ENCODE peak calls at places on chromosomes 11 and 22, in seven cellular contexts. One of them, this sample, is unnamed.

GRCh38 chr22:47398921-47399790 is 636.7 kb downstream of the TBC1D22A start:
- DNase-seq in IMR-90: no peak
- DNase-seq in A549: no peak
- DNase-seq in pancreas: no peak
- DNase-seq in heart right ventricle: no peak
- DNase-seq in cardiac muscle cell: no peak
- DNase-seq in right atrium auricular region: no peak
- DNase-seq in this sample: no peak

GRCh38 chr11:100484948-100485347 is 202.1 kb upstream of the ARHGAP42 start:
- DNase-seq in A549: no peak
- DNase-seq in right atrium auricular region: no peak
- DNase-seq in heart right ventricle: no peak
- DNase-seq in pancreas: no peak
- DNase-seq in IMR-90: no peak
- DNase-seq in cardiac muscle cell: no peak
- DNase-seq in this sample: no peak

GRCh38 chr22:46029036-46029435 is 52.1 kb upstream of the WNT7B start:
- DNase-seq in right atrium auricular region: no peak
- DNase-seq in A549: no peak
- DNase-seq in IMR-90: no peak
- DNase-seq in pancreas: peak; percentile 9
- DNase-seq in heart right ventricle: no peak
- DNase-seq in cardiac muscle cell: no peak
- DNase-seq in this sample: no peak

GRCh38 chr11:112784323-112785073 is 176.7 kb upstream of the NCAM1 start:
- DNase-seq in pancreas: peak; percentile 41
- DNase-seq in cardiac muscle cell: peak; percentile 83
- DNase-seq in A549: no peak
- DNase-seq in right atrium auricular region: peak; percentile 74
- DNase-seq in heart right ventricle: peak; percentile 68
- DNase-seq in IMR-90: no peak
- DNase-seq in this sample: peak; percentile 47

GRCh38 chr11:92977401-92977800 is 8.0 kb downstream of the MTNR1B start:
- DNase-seq in IMR-90: no peak
- DNase-seq in A549: no peak
- DNase-seq in heart right ventricle: no peak
- DNase-seq in right atrium auricular region: no peak
- DNase-seq in pancreas: no peak
- DNase-seq in cardiac muscle cell: no peak
- DNase-seq in this sample: no peak

GRCh38 chr11:130434521-130435223 is 6.3 kb upstream of the ADAMTS8 start:
- DNase-seq in A549: peak; percentile 79
- DNase-seq in heart right ventricle: peak; percentile 78
- DNase-seq in cardiac muscle cell: peak; percentile 85
- DNase-seq in IMR-90: peak; percentile 82
- DNase-seq in right atrium auricular region: peak; percentile 86
- DNase-seq in pancreas: peak; percentile 71
- DNase-seq in this sample: peak; percentile 79

GRCh38 chr11:93730108-93731107 is 10.9 kb downstream of the TAF1D start:
- DNase-seq in right atrium auricular region: no peak
- DNase-seq in A549: no peak
- DNase-seq in heart right ventricle: no peak
- DNase-seq in IMR-90: no peak
- DNase-seq in pancreas: no peak
- DNase-seq in cardiac muscle cell: no peak
- DNase-seq in this sample: no peak

GRCh38 chr22:19962909-19963806 is 21.5 kb upstream of the TXNRD2 start:
- DNase-seq in heart right ventricle: no peak
- DNase-seq in right atrium auricular region: no peak
- DNase-seq in pancreas: peak; percentile 93
- DNase-seq in cardiac muscle cell: no peak
- DNase-seq in A549: no peak
- DNase-seq in IMR-90: peak; percentile 58
- DNase-seq in this sample: peak; percentile 88

GRCh38 chr11:103961010-103961409 is 75.4 kb upstream of the DDI1 start:
- DNase-seq in pancreas: no peak
- DNase-seq in heart right ventricle: no peak
- DNase-seq in IMR-90: peak; percentile 88
- DNase-seq in A549: peak; percentile 19
- DNase-seq in cardiac muscle cell: no peak
- DNase-seq in right atrium auricular region: no peak
- DNase-seq in this sample: no peak

GRCh38 chr11:73729594-73730206 is 31.2 kb downstream of the RAB6A start:
- DNase-seq in right atrium auricular region: no peak
- DNase-seq in heart right ventricle: no peak
- DNase-seq in pancreas: no peak
- DNase-seq in IMR-90: no peak
- DNase-seq in cardiac muscle cell: peak; percentile 32
- DNase-seq in A549: peak; percentile 28
- DNase-seq in this sample: no peak

GRCh38 chr11:3022982-3023381 is 30.9 kb upstream of the NAP1L4 start:
- DNase-seq in heart right ventricle: no peak
- DNase-seq in cardiac muscle cell: no peak
- DNase-seq in right atrium auricular region: no peak
- DNase-seq in IMR-90: peak; percentile 49
- DNase-seq in pancreas: no peak
- DNase-seq in A549: no peak
- DNase-seq in this sample: no peak

GRCh38 chr11:390175-390574 is 3.8 kb upstream of the PKP3 start:
- DNase-seq in pancreas: no peak
- DNase-seq in cardiac muscle cell: peak; percentile 32
- DNase-seq in A549: no peak
- DNase-seq in right atrium auricular region: no peak
- DNase-seq in IMR-90: no peak
- DNase-seq in heart right ventricle: no peak
- DNase-seq in this sample: no peak

GRCh38 chr11:125959931-125960330 is 14.1 kb downstream of the VSIG10L2 start:
- DNase-seq in right atrium auricular region: no peak
- DNase-seq in A549: no peak
- DNase-seq in IMR-90: no peak
- DNase-seq in cardiac muscle cell: no peak
- DNase-seq in pancreas: no peak
- DNase-seq in heart right ventricle: no peak
- DNase-seq in this sample: no peak

GRCh38 chr11:45576461-45577215 is 88.8 kb downstream of the CHST1 start:
- DNase-seq in pancreas: no peak
- DNase-seq in right atrium auricular region: no peak
- DNase-seq in heart right ventricle: no peak
- DNase-seq in cardiac muscle cell: no peak
- DNase-seq in A549: no peak
- DNase-seq in IMR-90: no peak
- DNase-seq in this sample: no peak

GRCh38 chr11:5605849-5606248 is 9.4 kb downstream of the TRIM6 start:
- DNase-seq in pancreas: no peak
- DNase-seq in right atrium auricular region: no peak
- DNase-seq in heart right ventricle: no peak
- DNase-seq in IMR-90: peak; percentile 92
- DNase-seq in cardiac muscle cell: no peak
- DNase-seq in A549: no peak
- DNase-seq in this sample: no peak

GRCh38 chr11:86636275-86636674 is 36.1 kb downstream of the ME3 start:
- DNase-seq in IMR-90: peak; percentile 31
- DNase-seq in right atrium auricular region: no peak
- DNase-seq in pancreas: no peak
- DNase-seq in heart right ventricle: no peak
- DNase-seq in A549: no peak
- DNase-seq in cardiac muscle cell: no peak
- DNase-seq in this sample: no peak

GRCh38 chr22:39350803-39351688 is 1.3 kb downstream of the SYNGR1 start:
- DNase-seq in right atrium auricular region: no peak
- DNase-seq in cardiac muscle cell: no peak
- DNase-seq in IMR-90: no peak
- DNase-seq in A549: no peak
- DNase-seq in heart right ventricle: no peak
- DNase-seq in pancreas: no peak
- DNase-seq in this sample: no peak

GRCh38 chr11:122756417-122756816 is 81.9 kb upstream of the CRTAM start:
- DNase-seq in IMR-90: no peak
- DNase-seq in cardiac muscle cell: no peak
- DNase-seq in heart right ventricle: peak; percentile 22
- DNase-seq in pancreas: no peak
- DNase-seq in right atrium auricular region: peak; percentile 61
- DNase-seq in A549: no peak
- DNase-seq in this sample: no peak

GRCh38 chr11:122757201-122757600 is 81.1 kb upstream of the CRTAM start:
- DNase-seq in heart right ventricle: no peak
- DNase-seq in pancreas: no peak
- DNase-seq in IMR-90: no peak
- DNase-seq in cardiac muscle cell: no peak
- DNase-seq in right atrium auricular region: no peak
- DNase-seq in A549: no peak
- DNase-seq in this sample: no peak

GRCh38 chr11:122755409-122755808 is 82.9 kb upstream of the CRTAM start:
- DNase-seq in heart right ventricle: no peak
- DNase-seq in IMR-90: no peak
- DNase-seq in cardiac muscle cell: peak; percentile 52
- DNase-seq in pancreas: no peak
- DNase-seq in A549: no peak
- DNase-seq in right atrium auricular region: no peak
- DNase-seq in this sample: no peak

GRCh38 chr11:122754553-122755322 is 83.6 kb upstream of the CRTAM start:
- DNase-seq in heart right ventricle: no peak
- DNase-seq in right atrium auricular region: no peak
- DNase-seq in cardiac muscle cell: peak; percentile 41
- DNase-seq in IMR-90: no peak
- DNase-seq in A549: no peak
- DNase-seq in pancreas: no peak
- DNase-seq in this sample: no peak

DNA sequence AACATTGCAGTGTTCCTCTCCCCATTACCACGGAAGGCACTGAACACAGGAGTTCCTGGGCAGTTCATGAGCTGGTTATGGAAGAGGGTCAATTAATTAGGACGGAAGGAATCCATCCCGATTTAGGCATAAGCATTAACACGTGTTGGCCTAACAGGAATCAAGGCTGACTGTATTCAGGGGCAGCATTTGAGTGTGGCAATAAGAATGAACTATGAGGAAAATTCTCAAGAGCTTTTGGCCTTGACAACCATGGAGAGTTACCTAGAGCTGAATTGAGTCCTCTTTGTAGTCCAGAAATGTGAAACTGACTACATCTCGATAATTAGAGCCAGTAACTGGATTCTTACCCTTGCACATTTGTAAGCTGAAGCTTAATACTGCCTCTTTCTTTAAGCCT is 82.4 kb upstream of the CRTAM start:
- DNase-seq in pancreas: no peak
- DNase-seq in IMR-90: no peak
- DNase-seq in cardiac muscle cell: no peak
- DNase-seq in heart right ventricle: no peak
- DNase-seq in A549: no peak
- DNase-seq in right atrium auricular region: no peak
- DNase-seq in this sample: no peak
- H3K4me3 ChIP-seq in pancreas: no peak overlapping the region
- H3K4me3 ChIP-seq in IMR-90: no peak overlapping the region
- H3K4me3 ChIP-seq in cardiac muscle cell: no peak overlapping the region
- H3K4me3 ChIP-seq in heart right ventricle: no peak overlapping the region
- H3K4me3 ChIP-seq in A549: no peak overlapping the region
- H3K4me3 ChIP-seq in right atrium auricular region: no peak overlapping the region
- H3K4me3 ChIP-seq in this sample: no peak overlapping the region

DNA sequence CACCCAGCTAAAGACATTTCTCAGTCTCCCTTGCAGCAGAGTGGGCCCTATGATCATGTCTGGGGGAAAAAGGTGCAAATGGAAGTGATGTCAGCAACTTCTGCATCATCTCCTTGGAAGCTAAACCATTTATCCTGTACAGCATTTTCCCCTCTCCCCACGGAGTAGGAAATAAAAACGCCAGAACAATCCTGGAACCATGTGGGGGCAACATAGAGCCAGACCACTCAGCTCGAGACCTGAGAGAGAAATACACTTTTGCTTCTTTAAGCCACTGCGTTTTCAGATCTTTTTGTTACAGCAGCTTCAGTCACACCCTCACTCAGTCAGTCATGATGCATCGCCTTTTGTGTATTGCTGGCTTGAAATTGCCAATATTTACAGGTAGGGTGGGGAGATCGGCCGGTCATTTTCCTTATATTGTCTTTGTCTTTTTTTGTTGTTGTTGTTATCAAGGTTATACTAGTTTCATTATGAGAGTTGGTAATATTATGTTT is 9.1 kb upstream of the RAC2 start:
- DNase-seq in heart right ventricle: no peak
- DNase-seq in A549: no peak
- DNase-seq in right atrium auricular region: no peak
- DNase-seq in IMR-90: no peak
- DNase-seq in pancreas: no peak
- DNase-seq in cardiac muscle cell: no peak
- DNase-seq in this sample: no peak
- TF ChIP-seq CTCF in heart right ventricle: no peak
- TF ChIP-seq CTCF in A549: no peak
- TF ChIP-seq CTCF in right atrium auricular region: no peak
- TF ChIP-seq CTCF in IMR-90: peak; percentile 10
- TF ChIP-seq CTCF in pancreas: no peak
- TF ChIP-seq CTCF in cardiac muscle cell: peak; percentile 12
- TF ChIP-seq CTCF in this sample: no peak

DNA sequence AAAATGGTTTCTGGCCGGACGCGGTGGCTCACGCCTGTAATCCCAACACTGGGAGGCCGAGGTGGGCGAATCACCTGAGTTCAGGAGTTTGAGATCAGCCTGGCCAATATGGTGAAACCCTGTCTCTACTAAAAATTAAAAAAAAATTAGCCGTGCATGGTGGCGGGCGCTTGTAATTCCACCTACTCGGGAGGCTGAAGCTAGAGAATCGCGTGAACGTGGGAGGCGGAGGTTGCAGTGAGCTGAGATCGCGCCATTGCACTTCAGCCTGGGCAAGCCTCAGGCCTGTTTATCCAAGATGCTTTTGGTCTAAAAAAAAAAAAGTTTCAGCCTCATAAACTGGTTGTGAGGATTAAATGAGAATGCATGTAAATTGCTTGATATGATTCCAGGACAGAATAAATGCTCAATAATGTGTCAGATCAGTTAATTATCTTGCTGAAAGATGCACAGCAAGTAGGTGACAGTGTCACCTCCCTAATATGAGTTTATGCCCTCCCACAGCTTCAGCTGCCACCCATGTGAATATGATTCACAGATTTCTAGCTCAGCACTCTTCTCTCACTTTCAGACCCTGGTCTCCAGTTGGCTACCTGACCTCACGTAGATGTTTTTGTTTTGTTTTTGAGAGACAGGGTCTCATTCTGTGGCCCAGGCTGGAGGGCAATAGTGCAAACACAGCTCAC is 1.1 kb upstream of the ALG8 start:
- DNase-seq in heart right ventricle: no peak
- DNase-seq in cardiac muscle cell: no peak
- DNase-seq in A549: no peak
- DNase-seq in pancreas: no peak
- DNase-seq in IMR-90: no peak
- DNase-seq in right atrium auricular region: no peak
- DNase-seq in this sample: no peak
- H3K27ac ChIP-seq in heart right ventricle: no peak overlapping the region
- H3K27ac ChIP-seq in cardiac muscle cell: no peak overlapping the region
- H3K27ac ChIP-seq in A549: peak overlapping the region; percentile 80
- H3K27ac ChIP-seq in pancreas: no peak overlapping the region
- H3K27ac ChIP-seq in IMR-90: no peak overlapping the region
- H3K27ac ChIP-seq in right atrium auricular region: no peak overlapping the region
- H3K27ac ChIP-seq in this sample: no peak overlapping the region

DNA sequence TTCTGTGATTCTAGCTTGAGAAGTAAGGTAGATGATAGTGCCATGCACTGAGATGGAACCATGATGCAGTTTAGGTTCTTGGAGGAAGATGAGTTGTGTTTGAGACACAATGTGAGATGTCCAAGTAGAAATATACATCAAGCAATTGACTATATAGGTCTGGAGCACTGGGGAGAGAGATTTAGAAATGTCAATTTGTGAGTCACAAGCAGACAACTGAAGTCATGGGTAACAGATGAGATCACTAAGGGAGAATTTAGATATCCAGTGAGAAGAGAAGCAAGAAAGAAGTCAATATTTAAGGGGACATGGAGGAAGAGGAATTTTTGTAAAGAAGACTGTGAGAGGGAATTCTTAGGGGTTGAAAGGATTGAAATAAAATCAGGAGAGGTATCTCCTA is 65.1 kb upstream of the RRAS2 start:
- DNase-seq in pancreas: no peak
- DNase-seq in IMR-90: peak; percentile 80
- DNase-seq in cardiac muscle cell: no peak
- DNase-seq in heart right ventricle: no peak
- DNase-seq in right atrium auricular region: no peak
- DNase-seq in A549: no peak
- DNase-seq in this sample: no peak
- H3K4me3 ChIP-seq in pancreas: no peak overlapping the region
- H3K4me3 ChIP-seq in IMR-90: no peak overlapping the region
- H3K4me3 ChIP-seq in cardiac muscle cell: no peak overlapping the region
- H3K4me3 ChIP-seq in heart right ventricle: no peak overlapping the region
- H3K4me3 ChIP-seq in right atrium auricular region: no peak overlapping the region
- H3K4me3 ChIP-seq in A549: no peak overlapping the region
- H3K4me3 ChIP-seq in this sample: no peak overlapping the region